ENCODE peak calls at places on chromosomes 3 and 15, in eight cellular contexts. One of them, this sample, is unnamed.

GRCh38 chr3:128316456-128316855 is 150.2 kb downstream of the DNAJB8 start:
- DNase-seq in neuronal stem cell: no peak
- DNase-seq in SK-N-SH: no peak
- DNase-seq in HCT116: no peak
- DNase-seq in GM23338: no peak
- DNase-seq in hepatocyte: no peak
- DNase-seq in IMR-90: no peak
- DNase-seq in PC-9: no peak
- DNase-seq in this sample: no peak

GRCh38 chr3:190076601-190077444 is 43.9 kb downstream of the P3H2 start:
- DNase-seq in neuronal stem cell: peak; percentile 78
- DNase-seq in SK-N-SH: no peak
- DNase-seq in HCT116: no peak
- DNase-seq in GM23338: peak; percentile 54
- DNase-seq in hepatocyte: peak; percentile 81
- DNase-seq in IMR-90: peak; percentile 99
- DNase-seq in PC-9: peak; percentile 94
- DNase-seq in this sample: peak; percentile 99

GRCh38 chr3:101780661-101781060 is 1.6 kb downstream of the NXPE3 start:
- DNase-seq in neuronal stem cell: no peak
- DNase-seq in SK-N-SH: peak; percentile 15
- DNase-seq in HCT116: no peak
- DNase-seq in GM23338: peak; percentile 37
- DNase-seq in hepatocyte: peak; percentile 56
- DNase-seq in IMR-90: peak; percentile 91
- DNase-seq in PC-9: no peak
- DNase-seq in this sample: peak; percentile 85

GRCh38 chr3:170734043-170734736 is 135.8 kb downstream of the RPL22L1 start:
- DNase-seq in neuronal stem cell: no peak
- DNase-seq in SK-N-SH: no peak
- DNase-seq in HCT116: no peak
- DNase-seq in GM23338: peak; percentile 52
- DNase-seq in hepatocyte: no peak
- DNase-seq in IMR-90: no peak
- DNase-seq in PC-9: no peak
- DNase-seq in this sample: no peak

GRCh38 chr15:87570186-87570585 is 686.4 kb downstream of the NTRK3 start:
- DNase-seq in neuronal stem cell: no peak
- DNase-seq in SK-N-SH: no peak
- DNase-seq in HCT116: no peak
- DNase-seq in GM23338: no peak
- DNase-seq in hepatocyte: no peak
- DNase-seq in IMR-90: no peak
- DNase-seq in PC-9: no peak
- DNase-seq in this sample: peak; percentile 39

GRCh38 chr3:185688808-185689207 is 102.7 kb downstream of the SENP2 start:
- DNase-seq in neuronal stem cell: no peak
- DNase-seq in SK-N-SH: peak; percentile 27
- DNase-seq in HCT116: peak; percentile 98
- DNase-seq in GM23338: no peak
- DNase-seq in hepatocyte: peak; percentile 68
- DNase-seq in IMR-90: peak; percentile 99
- DNase-seq in PC-9: peak; percentile 99
- DNase-seq in this sample: peak; percentile 98

GRCh38 chr3:156211583-156211982 is 91.2 kb downstream of the KCNAB1 start:
- DNase-seq in neuronal stem cell: no peak
- DNase-seq in SK-N-SH: no peak
- DNase-seq in HCT116: no peak
- DNase-seq in GM23338: no peak
- DNase-seq in hepatocyte: no peak
- DNase-seq in IMR-90: peak; percentile 68
- DNase-seq in PC-9: no peak
- DNase-seq in this sample: peak; percentile 88

GRCh38 chr15:90001683-90002427 is 731 bp downstream of the ZNF710 start:
- DNase-seq in neuronal stem cell: peak; percentile 48
- DNase-seq in SK-N-SH: peak; percentile 86
- DNase-seq in HCT116: no peak
- DNase-seq in GM23338: peak; percentile 83
- DNase-seq in hepatocyte: peak; percentile 82
- DNase-seq in IMR-90: peak; percentile 58
- DNase-seq in PC-9: no peak
- DNase-seq in this sample: peak; percentile 51

GRCh38 chr15:55372701-55373440 is 35.3 kb downstream of the CCPG1 start:
- DNase-seq in neuronal stem cell: no peak
- DNase-seq in SK-N-SH: no peak
- DNase-seq in HCT116: no peak
- DNase-seq in GM23338: no peak
- DNase-seq in hepatocyte: no peak
- DNase-seq in IMR-90: no peak
- DNase-seq in PC-9: no peak
- DNase-seq in this sample: no peak

GRCh38 chr3:56921573-56922571 is 120.1 kb upstream of the ARHGEF3 start:
- DNase-seq in neuronal stem cell: no peak
- DNase-seq in SK-N-SH: no peak
- DNase-seq in HCT116: no peak
- DNase-seq in GM23338: no peak
- DNase-seq in hepatocyte: peak; percentile 38
- DNase-seq in IMR-90: peak; percentile 71
- DNase-seq in PC-9: no peak
- DNase-seq in this sample: peak; percentile 79

GRCh38 chr15:34729886-34730285 is 24.9 kb downstream of the GJD2 start:
- DNase-seq in neuronal stem cell: no peak
- DNase-seq in SK-N-SH: no peak
- DNase-seq in HCT116: no peak
- DNase-seq in GM23338: no peak
- DNase-seq in hepatocyte: no peak
- DNase-seq in IMR-90: no peak
- DNase-seq in PC-9: no peak
- DNase-seq in this sample: no peak

GRCh38 chr3:58058654-58059263 is 50.5 kb downstream of the FLNB start:
- DNase-seq in neuronal stem cell: no peak
- DNase-seq in SK-N-SH: no peak
- DNase-seq in HCT116: no peak
- DNase-seq in GM23338: no peak
- DNase-seq in hepatocyte: no peak
- DNase-seq in IMR-90: peak; percentile 87
- DNase-seq in PC-9: no peak
- DNase-seq in this sample: peak; percentile 73

GRCh38 chr3:158770254-158771017 is 31.4 kb upstream of the MFSD1 start:
- DNase-seq in neuronal stem cell: no peak
- DNase-seq in SK-N-SH: no peak
- DNase-seq in HCT116: no peak
- DNase-seq in GM23338: no peak
- DNase-seq in hepatocyte: no peak
- DNase-seq in IMR-90: peak; percentile 93
- DNase-seq in PC-9: peak; percentile 81
- DNase-seq in this sample: peak; percentile 85

GRCh38 chr3:194577985-194578905 is 55.0 kb downstream of the TMEM44 start:
- DNase-seq in neuronal stem cell: no peak
- DNase-seq in SK-N-SH: no peak
- DNase-seq in HCT116: peak; percentile 82
- DNase-seq in GM23338: no peak
- DNase-seq in hepatocyte: peak; percentile 78
- DNase-seq in IMR-90: peak; percentile 96
- DNase-seq in PC-9: peak; percentile 94
- DNase-seq in this sample: peak; percentile 96

GRCh38 chr15:75639191-75639708 is 774 bp downstream of the IMP3 start:
- DNase-seq in neuronal stem cell: no peak
- DNase-seq in SK-N-SH: no peak
- DNase-seq in HCT116: no peak
- DNase-seq in GM23338: peak; percentile 32
- DNase-seq in hepatocyte: no peak
- DNase-seq in IMR-90: no peak
- DNase-seq in PC-9: no peak
- DNase-seq in this sample: peak; percentile 44

GRCh38 chr15:75640483-75641175 is 605 bp upstream of the IMP3 start:
- DNase-seq in neuronal stem cell: no peak
- DNase-seq in SK-N-SH: peak; percentile 62
- DNase-seq in HCT116: peak; percentile 54
- DNase-seq in GM23338: peak; percentile 79
- DNase-seq in hepatocyte: peak; percentile 56
- DNase-seq in IMR-90: peak; percentile 45
- DNase-seq in PC-9: peak; percentile 58
- DNase-seq in this sample: peak; percentile 38

GRCh38 chr15:75639709-75640482 is at the start of gene IMP3:
- DNase-seq in neuronal stem cell: peak; percentile 95
- DNase-seq in SK-N-SH: peak; percentile 98
- DNase-seq in HCT116: peak; percentile 95
- DNase-seq in GM23338: peak; percentile 100
- DNase-seq in hepatocyte: peak; percentile 98
- DNase-seq in IMR-90: peak; percentile 95
- DNase-seq in PC-9: peak; percentile 92
- DNase-seq in this sample: peak; percentile 94

GRCh38 chr15:75641603-75642002 is 1.6 kb upstream of the IMP3 start:
- DNase-seq in neuronal stem cell: no peak
- DNase-seq in SK-N-SH: no peak
- DNase-seq in HCT116: no peak
- DNase-seq in GM23338: no peak
- DNase-seq in hepatocyte: no peak
- DNase-seq in IMR-90: no peak
- DNase-seq in PC-9: no peak
- DNase-seq in this sample: no peak

DNA sequence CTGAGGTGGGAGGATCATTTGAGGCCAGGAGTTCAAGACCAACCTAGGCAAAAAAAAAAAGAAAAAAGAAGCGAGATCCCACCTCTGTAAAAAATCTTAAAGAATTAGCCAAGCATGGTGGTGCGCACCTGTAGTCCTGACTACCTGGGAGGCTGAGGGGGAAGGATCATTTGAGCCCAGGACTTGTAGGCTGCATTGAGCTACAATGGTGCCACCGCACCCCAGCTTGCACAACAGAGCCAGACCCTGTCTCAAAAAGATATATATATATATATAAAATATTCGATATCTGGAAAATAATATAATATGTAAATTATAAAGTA is 1.1 kb upstream of the IMP3 start:
- DNase-seq in neuronal stem cell: no peak
- DNase-seq in SK-N-SH: no peak
- DNase-seq in HCT116: no peak
- DNase-seq in GM23338: no peak
- DNase-seq in hepatocyte: no peak
- DNase-seq in IMR-90: no peak
- DNase-seq in PC-9: no peak
- DNase-seq in this sample: no peak
- H3K4me3 ChIP-seq in neuronal stem cell: no peak overlapping the region
- H3K4me3 ChIP-seq in SK-N-SH: peak overlapping the region; percentile 76
- H3K4me3 ChIP-seq in HCT116: peak overlapping the region; percentile 97
- H3K4me3 ChIP-seq in GM23338: peak overlapping the region; percentile 89
- H3K4me3 ChIP-seq in hepatocyte: peak overlapping the region; percentile 47
- H3K4me3 ChIP-seq in IMR-90: no peak overlapping the region
- H3K4me3 ChIP-seq in PC-9: peak overlapping the region; percentile 88
- H3K4me3 ChIP-seq in this sample: no peak overlapping the region

GRCh38 chr15:73865379-73865778 is 8.0 kb upstream of the TBC1D21 start:
- DNase-seq in neuronal stem cell: no peak
- DNase-seq in SK-N-SH: no peak
- DNase-seq in HCT116: no peak
- DNase-seq in GM23338: no peak
- DNase-seq in hepatocyte: no peak
- DNase-seq in IMR-90: no peak
- DNase-seq in PC-9: no peak
- DNase-seq in this sample: no peak

GRCh38 chr15:73867426-73867825 is 5.9 kb upstream of the TBC1D21 start:
- DNase-seq in neuronal stem cell: no peak
- DNase-seq in SK-N-SH: no peak
- DNase-seq in HCT116: no peak
- DNase-seq in GM23338: no peak
- DNase-seq in hepatocyte: no peak
- DNase-seq in IMR-90: no peak
- DNase-seq in PC-9: no peak
- DNase-seq in this sample: no peak

GRCh38 chr15:73865904-73866303 is 7.5 kb upstream of the TBC1D21 start:
- DNase-seq in neuronal stem cell: no peak
- DNase-seq in SK-N-SH: no peak
- DNase-seq in HCT116: no peak
- DNase-seq in GM23338: no peak
- DNase-seq in hepatocyte: no peak
- DNase-seq in IMR-90: no peak
- DNase-seq in PC-9: no peak
- DNase-seq in this sample: no peak

GRCh38 chr15:73866881-73867410 is 6.4 kb upstream of the TBC1D21 start:
- DNase-seq in neuronal stem cell: no peak
- DNase-seq in SK-N-SH: no peak
- DNase-seq in HCT116: no peak
- DNase-seq in GM23338: peak; percentile 86
- DNase-seq in hepatocyte: no peak
- DNase-seq in IMR-90: no peak
- DNase-seq in PC-9: no peak
- DNase-seq in this sample: no peak

DNA sequence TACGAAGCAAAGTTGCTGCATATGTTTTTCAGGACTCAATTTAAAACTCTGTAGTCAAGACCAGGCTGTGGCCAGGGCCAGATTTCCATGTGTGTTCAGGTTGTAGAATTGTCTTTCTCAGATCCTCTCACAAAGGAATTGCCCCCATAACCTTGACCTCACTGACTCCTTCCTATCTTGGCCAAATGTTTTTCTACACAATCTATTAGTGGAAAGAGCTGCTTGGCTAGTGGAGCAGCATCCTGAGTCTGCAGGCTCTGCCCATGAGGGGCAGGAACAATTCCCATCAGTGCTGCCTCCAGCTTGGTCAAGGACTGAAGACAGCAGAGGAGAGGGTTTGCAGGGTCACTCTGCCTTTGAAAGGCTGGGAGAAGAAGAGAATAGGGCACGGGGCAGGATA is 6.9 kb upstream of the TBC1D21 start:
- DNase-seq in neuronal stem cell: no peak
- DNase-seq in SK-N-SH: no peak
- DNase-seq in HCT116: no peak
- DNase-seq in GM23338: no peak
- DNase-seq in hepatocyte: no peak
- DNase-seq in IMR-90: no peak
- DNase-seq in PC-9: no peak
- DNase-seq in this sample: no peak
- H2AFZ ChIP-seq in neuronal stem cell: no peak overlapping the region
- H2AFZ ChIP-seq in SK-N-SH: no peak overlapping the region
- H2AFZ ChIP-seq in HCT116: no peak overlapping the region
- H2AFZ ChIP-seq in GM23338: peak overlapping the region; percentile 87
- H2AFZ ChIP-seq in hepatocyte: no peak overlapping the region
- H2AFZ ChIP-seq in IMR-90: no peak overlapping the region
- H2AFZ ChIP-seq in PC-9: no peak overlapping the region
- H2AFZ ChIP-seq in this sample: no peak overlapping the region

GRCh38 chr3:141740349-141740748 is 2.3 kb downstream of the RNF7 start:
- DNase-seq in neuronal stem cell: no peak
- DNase-seq in SK-N-SH: no peak
- DNase-seq in HCT116: no peak
- DNase-seq in GM23338: no peak
- DNase-seq in hepatocyte: peak; percentile 39
- DNase-seq in IMR-90: no peak
- DNase-seq in PC-9: no peak
- DNase-seq in this sample: no peak
- H3K4me3 ChIP-seq in neuronal stem cell: no peak overlapping the region
- H3K4me3 ChIP-seq in SK-N-SH: peak overlapping the region; percentile 97
- H3K4me3 ChIP-seq in HCT116: no peak overlapping the region
- H3K4me3 ChIP-seq in GM23338: peak overlapping the region; percentile 92
- H3K4me3 ChIP-seq in hepatocyte: no peak overlapping the region
- H3K4me3 ChIP-seq in IMR-90: no peak overlapping the region
- H3K4me3 ChIP-seq in PC-9: no peak overlapping the region
- H3K4me3 ChIP-seq in this sample: no peak overlapping the region

DNA sequence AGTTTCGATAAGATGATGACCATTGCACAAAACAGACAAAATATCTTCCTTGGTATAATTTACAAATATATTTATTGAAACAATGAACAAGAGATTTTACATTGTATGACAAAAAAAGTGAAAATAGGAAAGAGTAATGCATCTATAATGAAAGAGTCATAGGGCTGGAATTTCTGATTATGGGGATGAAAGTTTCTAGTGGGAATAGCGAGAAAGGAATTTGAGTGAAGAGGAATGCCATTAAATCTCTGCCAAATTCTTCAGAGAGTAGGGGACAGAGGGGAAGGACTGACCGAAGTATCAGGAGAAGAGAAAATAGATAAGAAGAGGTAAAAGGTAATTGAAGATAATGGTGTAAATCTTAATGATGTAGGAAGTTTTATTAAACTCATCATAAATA is 125.4 kb downstream of the VGLL3 start:
- DNase-seq in neuronal stem cell: no peak
- DNase-seq in SK-N-SH: no peak
- DNase-seq in HCT116: no peak
- DNase-seq in GM23338: no peak
- DNase-seq in hepatocyte: no peak
- DNase-seq in IMR-90: peak; percentile 24
- DNase-seq in PC-9: no peak
- DNase-seq in this sample: peak; percentile 67
- H2AFZ ChIP-seq in neuronal stem cell: peak overlapping the region; percentile 16
- H2AFZ ChIP-seq in SK-N-SH: no peak overlapping the region
- H2AFZ ChIP-seq in HCT116: no peak overlapping the region
- H2AFZ ChIP-seq in GM23338: no peak overlapping the region
- H2AFZ ChIP-seq in hepatocyte: no peak overlapping the region
- H2AFZ ChIP-seq in IMR-90: no peak overlapping the region
- H2AFZ ChIP-seq in PC-9: no peak overlapping the region
- H2AFZ ChIP-seq in this sample: no peak overlapping the region

This sample was measured in astrocyte.